ENCODE peak calls at places on chromosomes 7 and 10, in four cellular contexts. One of them, this sample, is unnamed.

GRCh38 chr7:147136369-147136768 is 1019.8 kb downstream of the CNTNAP2 start:
- DNase-seq in tibial artery: no peak
- DNase-seq in A549: no peak
- DNase-seq in BE2C: no peak
- DNase-seq in this sample: no peak

GRCh38 chr10:1097436-1097835 is 41.3 kb downstream of the WDR37 start:
- DNase-seq in tibial artery: no peak
- DNase-seq in A549: no peak
- DNase-seq in BE2C: no peak
- DNase-seq in this sample: no peak

GRCh38 chr10:74502963-74503608 is 323.3 kb upstream of the KAT6B start:
- DNase-seq in tibial artery: no peak
- DNase-seq in A549: no peak
- DNase-seq in BE2C: no peak
- DNase-seq in this sample: no peak

GRCh38 chr7:142057101-142057500 is 54.4 kb upstream of the MGAM2 start:
- DNase-seq in tibial artery: no peak
- DNase-seq in A549: no peak
- DNase-seq in BE2C: no peak
- DNase-seq in this sample: no peak

GRCh38 chr10:122279725-122280141 is 8.6 kb downstream of the BTBD16 start:
- DNase-seq in tibial artery: no peak
- DNase-seq in A549: peak
- DNase-seq in BE2C: peak
- DNase-seq in this sample: no peak

GRCh38 chr7:116426428-116427156 is 72.9 kb upstream of the CAV2 start:
- DNase-seq in tibial artery: no peak
- DNase-seq in A549: peak
- DNase-seq in BE2C: no peak
- DNase-seq in this sample: no peak

GRCh38 chr7:47804767-47805545 is 143.3 kb downstream of the PKD1L1 start:
- DNase-seq in tibial artery: no peak
- DNase-seq in A549: no peak
- DNase-seq in BE2C: no peak
- DNase-seq in this sample: no peak

GRCh38 chr10:71216751-71217265 is 4.4 kb downstream of the UNC5B start:
- DNase-seq in tibial artery: peak
- DNase-seq in A549: no peak
- DNase-seq in BE2C: peak
- DNase-seq in this sample: no peak

GRCh38 chr7:22444181-22444966 is 55.6 kb downstream of the STEAP1B start:
- DNase-seq in tibial artery: no peak
- DNase-seq in A549: no peak
- DNase-seq in BE2C: no peak
- DNase-seq in this sample: no peak

GRCh38 chr10:96767611-96768010 is 47.3 kb upstream of the PIK3AP1 start:
- DNase-seq in tibial artery: no peak
- DNase-seq in A549: no peak
- DNase-seq in BE2C: no peak
- DNase-seq in this sample: no peak

GRCh38 chr7:610531-611280 is 91.1 kb upstream of the PDGFA start:
- DNase-seq in tibial artery: no peak
- DNase-seq in A549: no peak
- DNase-seq in BE2C: no peak
- DNase-seq in this sample: no peak

GRCh38 chr10:4725917-4726606 is 99.9 kb upstream of the AKR1E2 start:
- DNase-seq in tibial artery: no peak
- DNase-seq in A549: peak
- DNase-seq in BE2C: no peak
- DNase-seq in this sample: no peak

GRCh38 chr7:29900745-29901144 is 88.9 kb downstream of the SCRN1 start:
- DNase-seq in tibial artery: no peak
- DNase-seq in A549: no peak
- DNase-seq in BE2C: no peak
- DNase-seq in this sample: no peak

GRCh38 chr10:85614566-85614965 is 752.0 kb downstream of the GRID1 start:
- DNase-seq in tibial artery: no peak
- DNase-seq in A549: no peak
- DNase-seq in BE2C: no peak
- DNase-seq in this sample: no peak

GRCh38 chr10:2913531-2913930 is 153.8 kb upstream of the PFKP start:
- DNase-seq in tibial artery: no peak
- DNase-seq in A549: no peak
- DNase-seq in BE2C: no peak
- DNase-seq in this sample: no peak

GRCh38 chr10:107790271-107790670 is 625.8 kb upstream of the SORCS1 start:
- DNase-seq in tibial artery: no peak
- DNase-seq in A549: no peak
- DNase-seq in BE2C: no peak
- DNase-seq in this sample: no peak

GRCh38 chr10:77269163-77269562 is 368.4 kb downstream of the KCNMA1 start:
- DNase-seq in tibial artery: no peak
- DNase-seq in A549: no peak
- DNase-seq in BE2C: no peak
- DNase-seq in this sample: no peak

GRCh38 chr7:107879400-107880035 is 11.5 kb upstream of the DLD start:
- DNase-seq in tibial artery: no peak
- DNase-seq in A549: peak
- DNase-seq in BE2C: peak
- DNase-seq in this sample: peak

GRCh38 chr10:43203491-43204393 is 63.1 kb downstream of the RASGEF1A start:
- DNase-seq in tibial artery: peak
- DNase-seq in A549: no peak
- DNase-seq in BE2C: peak
- DNase-seq in this sample: peak

DNA sequence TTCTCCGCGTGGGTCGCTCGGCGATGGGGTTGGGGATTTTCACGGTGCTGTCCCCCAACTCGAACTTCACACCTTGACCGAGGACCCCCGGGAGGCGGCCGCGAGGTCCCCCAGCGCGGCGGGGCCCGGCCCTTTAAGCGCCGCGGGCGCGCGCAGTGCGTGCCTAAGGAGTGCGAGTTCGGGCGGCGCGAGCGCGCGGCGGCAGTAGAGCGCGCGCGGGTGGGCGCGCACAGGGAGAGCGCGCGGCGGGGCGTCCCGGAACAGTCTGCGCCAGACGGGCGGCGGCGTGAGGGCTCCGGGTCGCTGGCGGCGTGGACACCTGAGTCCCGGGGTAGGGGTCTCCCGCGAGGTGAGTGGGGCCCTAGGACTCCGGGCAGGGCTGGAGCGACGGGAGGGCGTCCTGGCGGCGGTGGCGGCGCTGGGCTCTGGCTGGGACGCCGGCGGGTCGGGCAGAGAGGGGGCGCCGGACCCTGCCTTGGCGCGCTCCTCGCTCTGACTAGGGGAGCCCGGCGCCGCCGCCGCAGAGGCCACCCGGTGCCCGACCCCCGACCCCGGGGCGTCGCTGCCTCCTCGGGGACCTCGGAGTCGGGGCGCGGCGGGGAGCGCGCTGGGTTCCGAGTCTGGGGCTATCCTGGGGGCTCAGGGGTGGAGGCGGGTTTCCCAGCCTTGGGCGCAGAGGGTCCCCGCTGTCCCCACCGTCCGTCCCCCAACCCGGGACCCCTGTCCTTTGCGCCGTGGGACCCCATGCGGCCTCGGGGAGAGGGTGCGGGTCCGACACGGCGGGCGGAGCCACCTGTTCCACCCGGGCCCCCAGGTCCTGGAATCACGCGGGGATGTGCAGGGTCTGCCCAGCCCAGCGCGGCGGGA is at the start of gene PROSER2:
- DNase-seq in tibial artery: no peak
- DNase-seq in A549: peak
- DNase-seq in BE2C: no peak
- DNase-seq in this sample: peak
- TF ChIP-seq CTCF in tibial artery: no peak
- TF ChIP-seq CTCF in A549: no peak
- TF ChIP-seq CTCF in BE2C: no peak
- TF ChIP-seq CTCF in this sample: no peak

GRCh38 chr10:99487125-99487524 is 45.6 kb upstream of the NKX2-3 start:
- DNase-seq in tibial artery: no peak
- DNase-seq in A549: no peak
- DNase-seq in BE2C: no peak
- DNase-seq in this sample: no peak

DNA sequence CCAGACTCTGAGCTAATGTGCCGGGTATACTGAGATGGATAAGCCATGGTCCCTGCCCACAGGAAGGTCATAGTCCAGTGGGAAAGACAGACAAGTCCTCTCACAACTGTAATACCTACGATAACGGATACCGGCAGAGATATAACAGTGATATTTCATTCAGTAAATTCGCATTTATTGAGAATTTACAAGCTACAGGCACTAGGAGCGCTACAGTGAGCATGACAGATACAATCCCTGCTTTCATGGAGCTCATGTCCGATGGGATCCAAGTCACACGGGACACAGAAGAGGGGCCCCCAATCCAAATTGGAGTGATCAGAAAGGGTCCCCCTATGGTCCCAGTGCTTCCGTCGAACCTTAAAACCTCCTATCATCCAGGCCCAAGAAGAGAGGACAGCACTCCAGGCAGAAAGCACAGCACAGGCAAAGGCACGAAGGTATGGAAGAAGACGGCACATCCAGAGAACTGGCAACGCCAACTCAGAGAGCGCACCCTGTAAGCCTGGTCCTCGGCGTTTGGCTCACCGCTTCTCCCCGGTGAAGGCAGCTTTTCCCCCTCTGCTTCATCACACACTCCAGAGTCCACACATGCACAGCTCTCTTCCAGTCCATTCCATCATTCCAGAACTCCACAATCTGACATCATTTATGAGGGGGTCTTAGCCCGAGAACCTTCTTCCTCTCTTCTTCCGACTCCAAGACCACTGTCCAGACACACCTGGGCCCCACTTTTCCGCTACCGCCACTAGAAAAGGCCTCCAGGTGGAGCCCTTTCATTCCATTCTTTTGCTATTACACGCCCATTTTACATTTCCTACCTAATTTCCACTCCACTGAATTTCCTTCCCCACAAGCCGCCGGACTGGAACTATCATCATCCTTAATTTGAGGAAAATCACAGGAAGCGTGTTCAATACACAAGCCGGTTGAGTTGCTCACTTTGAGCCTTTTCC is 47.8 kb upstream of the NKX2-3 start:
- DNase-seq in tibial artery: no peak
- DNase-seq in A549: peak
- DNase-seq in BE2C: no peak
- DNase-seq in this sample: no peak
- TF ChIP-seq CTCF in tibial artery: no peak
- TF ChIP-seq CTCF in A549: peak
- TF ChIP-seq CTCF in BE2C: peak
- TF ChIP-seq CTCF in this sample: no peak

GRCh38 chr7:44123190-44124003 is at the start of gene POLD2:
- DNase-seq in tibial artery: peak
- DNase-seq in A549: peak
- DNase-seq in BE2C: peak
- DNase-seq in this sample: peak
- TF ChIP-seq CTCF in tibial artery: peak
- TF ChIP-seq CTCF in A549: no peak
- TF ChIP-seq CTCF in BE2C: no peak
- TF ChIP-seq CTCF in this sample: no peak

DNA sequence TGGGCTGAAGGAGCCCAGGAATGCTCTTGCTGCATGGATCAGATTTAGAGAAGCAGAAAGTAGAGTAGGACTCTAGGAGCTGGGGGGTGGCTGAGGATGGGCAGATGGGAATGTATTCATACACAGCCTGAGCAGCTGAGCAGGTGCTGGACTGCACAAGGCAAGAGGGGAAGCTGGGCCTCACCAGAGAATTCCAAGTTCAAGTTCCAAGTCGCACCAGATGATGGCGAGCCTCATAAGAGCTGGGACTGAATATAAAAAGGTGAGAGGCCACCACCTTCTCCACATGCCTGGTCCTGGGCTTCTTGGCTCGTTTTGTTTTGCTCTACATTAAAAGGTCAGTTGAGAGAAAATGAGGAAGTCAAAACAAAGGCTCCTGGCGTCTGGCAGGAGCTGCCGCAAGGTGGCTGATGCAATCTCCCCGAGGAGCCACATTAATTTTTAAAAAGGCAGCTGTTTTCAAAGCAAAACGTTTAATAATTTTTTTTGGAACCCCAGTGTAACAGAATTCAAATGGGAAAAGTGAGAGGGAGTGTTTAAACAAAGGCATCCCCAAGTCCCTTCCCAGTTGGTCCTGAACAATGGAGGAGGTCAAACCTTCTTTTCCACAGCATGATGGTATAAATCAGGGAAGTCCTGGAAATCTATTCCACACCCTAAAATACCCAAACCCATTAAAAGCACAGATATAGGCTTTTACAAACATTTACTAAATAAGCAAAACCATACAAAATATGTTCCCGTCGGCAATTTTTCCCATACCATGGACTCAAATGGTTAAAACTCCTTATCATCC is 9.5 kb downstream of the CYREN start:
- DNase-seq in tibial artery: no peak
- DNase-seq in A549: no peak
- DNase-seq in BE2C: no peak
- DNase-seq in this sample: peak
- TF ChIP-seq CTCF in tibial artery: no peak
- TF ChIP-seq CTCF in A549: no peak
- TF ChIP-seq CTCF in BE2C: peak
- TF ChIP-seq CTCF in this sample: no peak

DNA sequence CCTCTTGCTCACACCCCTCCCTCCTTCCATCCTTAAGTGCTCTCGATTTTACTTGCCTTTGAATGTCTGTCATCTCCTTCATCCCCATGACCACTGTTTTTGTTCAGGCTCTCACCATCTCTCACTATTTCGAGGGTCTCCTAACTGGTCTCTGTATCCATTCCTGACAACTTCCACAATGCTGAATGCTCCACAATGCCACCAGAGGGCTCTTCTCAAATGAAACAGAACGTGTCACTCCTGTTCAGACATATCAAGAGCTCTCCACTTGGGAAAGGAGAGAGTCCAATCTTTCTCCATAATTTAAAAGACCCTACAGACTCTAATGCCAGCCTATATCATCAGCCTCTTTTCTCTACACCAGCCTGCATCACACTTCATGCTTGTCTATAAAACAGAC is 9.0 kb upstream of the SLC13A1 start:
- DNase-seq in tibial artery: no peak
- DNase-seq in A549: no peak
- DNase-seq in BE2C: peak
- DNase-seq in this sample: peak
- TF ChIP-seq CTCF in tibial artery: no peak
- TF ChIP-seq CTCF in A549: no peak
- TF ChIP-seq CTCF in BE2C: peak
- TF ChIP-seq CTCF in this sample: peak

GRCh38 chr7:117974891-117975290 is 101.7 kb upstream of the CTTNBP2 start:
- DNase-seq in tibial artery: no peak
- DNase-seq in A549: no peak
- DNase-seq in BE2C: no peak
- DNase-seq in this sample: no peak
- TF ChIP-seq CTCF in tibial artery: no peak
- TF ChIP-seq CTCF in A549: no peak
- TF ChIP-seq CTCF in BE2C: no peak
- TF ChIP-seq CTCF in this sample: no peak

GRCh38 chr7:80047856-80048459 is 86.7 kb upstream of the GNAI1 start:
- DNase-seq in tibial artery: no peak
- DNase-seq in A549: peak
- DNase-seq in BE2C: no peak
- DNase-seq in this sample: no peak
- TF ChIP-seq CTCF in tibial artery: no peak
- TF ChIP-seq CTCF in A549: peak
- TF ChIP-seq CTCF in BE2C: peak
- TF ChIP-seq CTCF in this sample: no peak

This sample was measured in GM20000.